ENCODE peak calls at places on chromosomes 4 and X, in six cellular contexts. Y is left lung, A is NCI-H510A, Z is NB4, X is ELF-1, B is progenitor cell of endocrine pancreas. O is an unnamed sample.

GRCh38 chrX:40108084-40108958 is 10.6 kb upstream of the BCOR start:
- DNase-seq in Z (no peak), X (peak; percentile 90), B (peak; percentile 59), A (peak; percentile 29), Y (peak; percentile 49), O (no peak)

GRCh38 chrX:145190801-145191389 is 56.4 kb upstream of the SPANXN1 start:
- DNase-seq in X (no peak), Z (peak; percentile 17), Y (no peak), B (no peak), A (no peak), O (no peak)

GRCh38 chr4:8821151-8821950 is 50.3 kb downstream of the HMX1 start:
- DNase-seq in B (peak; percentile 4), Y (peak; percentile 20), Z (no peak), X (no peak), A (no peak), O (no peak)

GRCh38 chr4:52234539-52235174 is 183.6 kb downstream of the SPATA18 start:
- DNase-seq in X (no peak), B (no peak), Z (peak; percentile 10), A (no peak), Y (no peak), O (peak; percentile 23)

GRCh38 chrX:13028871-13029336 is 15.5 kb downstream of the FAM9C start:
- DNase-seq in Z (no peak), X (peak; percentile 85), B (no peak), A (no peak), Y (no peak), O (no peak)

GRCh38 chr4:73533515-73534422 is 52.2 kb downstream of the AFM start:
- DNase-seq in Y (no peak), X (no peak), B (no peak), A (no peak), Z (no peak), O (no peak)

GRCh38 chr4:150664935-150665334 is 83.0 kb downstream of the MAB21L2 start:
- DNase-seq in X (no peak), A (no peak), Z (no peak), Y (no peak), B (no peak), O (no peak)

GRCh38 chr4:81722229-81722900 is 250.7 kb upstream of the RASGEF1B start:
- DNase-seq in Z (no peak), B (no peak), X (no peak), Y (no peak), A (peak; percentile 18), O (no peak)

GRCh38 chr4:153186046-153186728 is 18.1 kb upstream of the TRIM2 start:
- DNase-seq in Z (no peak), A (no peak), B (no peak), Y (no peak), X (no peak), O (no peak)

GRCh38 chrX:153649178-153649914 is 2.3 kb downstream of the DUSP9 start:
- DNase-seq in A (peak; percentile 5), X (peak; percentile 89), B (no peak), Z (peak; percentile 62), Y (peak; percentile 29), O (no peak)

GRCh38 chrX:70979136-70979762 is 48.4 kb upstream of the SLC7A3 start:
- DNase-seq in Z (peak; percentile 20), X (peak; percentile 63), A (no peak), Y (no peak), B (no peak), O (peak; percentile 13)

GRCh38 chr4:105994061-105994460 is 98.8 kb downstream of the NPNT start:
- DNase-seq in Y (no peak), Z (no peak), B (no peak), A (no peak), X (no peak), O (no peak)

GRCh38 chr4:73675623-73676022 is 55.4 kb upstream of the RASSF6 start:
- DNase-seq in Z (no peak), X (no peak), B (no peak), Y (no peak), A (no peak), O (no peak)

GRCh38 chrX:103656623-103657022 is 27.8 kb downstream of the TCEAL1 start:
- DNase-seq in X (no peak), Y (no peak), Z (no peak), B (no peak), A (no peak), O (no peak)

GRCh38 chr4:140136509-140136908 is 17.5 kb downstream of the MAML3 start:
- DNase-seq in Z (peak; percentile 52), X (no peak), B (no peak), Y (no peak), A (no peak), O (no peak)

GRCh38 chrX:48514868-48515460 is 6.2 kb downstream of the PORCN start:
- DNase-seq in B (no peak), Y (no peak), Z (no peak), X (no peak), A (no peak), O (no peak)

GRCh38 chrX:127570276-127570675 is 481.9 kb downstream of the ACTRT1 start:
- DNase-seq in Y (no peak), X (no peak), A (no peak), B (no peak), Z (no peak), O (no peak)

GRCh38 chr4:188130355-188130754 is 8.9 kb upstream of the TRIML1 start:
- DNase-seq in Y (no peak), Z (no peak), A (no peak), B (no peak), X (no peak), O (no peak)

GRCh38 chrX:124215786-124216185 is 116.7 kb upstream of the TEX13D start:
- DNase-seq in A (no peak), X (no peak), Z (no peak), Y (no peak), B (no peak), O (no peak)

GRCh38 chr4:31043382-31044062 is 323.4 kb downstream of the PCDH7 start:
- DNase-seq in A (no peak), Y (no peak), Z (no peak), X (no peak), B (no peak), O (no peak)

GRCh38 chr4:168221298-168221697 is 97.3 kb downstream of the DDX60 start:
- DNase-seq in X (no peak), A (no peak), B (no peak), Z (no peak), Y (no peak), O (peak; percentile 47)

GRCh38 chrX:124328765-124329164 is 3.7 kb upstream of the TEX13D start:
- DNase-seq in X (no peak), Y (no peak), A (no peak), B (no peak), Z (no peak), O (no peak)

GRCh38 chrX:48626401-48627298 is 29.4 kb downstream of the WDR13 start:
- DNase-seq in A (no peak), B (no peak), X (no peak), Z (peak; percentile 18), Y (no peak), O (no peak)

GRCh38 chr4:33715996-33716395 is 2528.3 kb downstream of the ARAP2 start:
- DNase-seq in B (no peak), X (no peak), Y (no peak), Z (no peak), A (no peak), O (peak; percentile 74)

GRCh38 chr4:53962516-53963225 is 101.7 kb downstream of the CHIC2 start:
- DNase-seq in X (peak; percentile 86), B (no peak), Z (no peak), Y (no peak), A (no peak), O (peak; percentile 12)

GRCh38 chr4:16196482-16197393 is 29.5 kb downstream of the TAPT1 start:
- DNase-seq in Z (peak; percentile 50), B (no peak), A (peak; percentile 2), Y (no peak), X (peak; percentile 34), O (peak; percentile 34)

GRCh38 chr4:570754-571153 is 5.3 kb downstream of the TMEM271 start:
- DNase-seq in X (no peak), Z (no peak), A (no peak), B (no peak), Y (no peak), O (no peak)

GRCh38 chr4:153212755-153213154 is 8.5 kb downstream of the TRIM2 start:
- DNase-seq in Y (no peak), X (no peak), A (no peak), B (no peak), Z (no peak), O (no peak)

GRCh38 chrX:152895724-152896420 is 2.0 kb upstream of the ZNF185 start:
- DNase-seq in X (no peak), A (no peak), B (no peak), Y (peak; percentile 44), Z (no peak), O (no peak)

GRCh38 chrX:56661193-56661592 is 67.8 kb upstream of the NBDY start:
- DNase-seq in Z (no peak), X (no peak), A (no peak), Y (no peak), B (no peak), O (no peak)

GRCh38 chr4:48943387-48943786 is 36.8 kb upstream of the OCIAD2 start:
- DNase-seq in B (no peak), Y (no peak), X (peak; percentile 36), A (no peak), Z (no peak), O (no peak)

GRCh38 chrX:18961686-18962085 is 22.2 kb downstream of the PHKA2 start:
- DNase-seq in A (no peak), X (no peak), B (no peak), Z (peak; percentile 83), Y (no peak), O (no peak)

GRCh38 chr4:2866891-2867290 is 23.2 kb downstream of the ADD1 start:
- DNase-seq in A (no peak), Z (no peak), Y (no peak), X (no peak), B (no peak), O (no peak)

GRCh38 chrX:276588-277171 is 4.5 kb upstream of the PLCXD1 start:
- DNase-seq in X (peak; percentile 51), B (no peak), Y (peak; percentile 60), A (no peak), Z (peak; percentile 40), O (no peak)

O was measured in fibroblast of the conjunctiva.